ENCODE peak calls at places on chromosome 16, in four cellular contexts. W is GM12878, S is HCT116, V is SK-N-SH. N is an unnamed sample.

GRCh38 chr16:9068886-9069285 is 22.6 kb upstream of the HAPSTR1 start:
- DNase-seq in W (no peak), S (no peak), V (no peak), N (no peak)

GRCh38 chr16:73847090-73847489 is 449.5 kb upstream of the PSMD7 start:
- DNase-seq in W (no peak), S (no peak), V (no peak), N (no peak)

GRCh38 chr16:26454102-26454501 is 612.6 kb upstream of the C16orf82 start:
- DNase-seq in W (no peak), S (no peak), V (no peak), N (no peak)

GRCh38 chr16:71637398-71637797 is 11.4 kb downstream of the MARVELD3 start:
- DNase-seq in W (no peak), S (no peak), V (no peak), N (no peak)

GRCh38 chr16:75695708-75696107 is 5.6 kb downstream of the DUXB start:
- DNase-seq in W (no peak), S (peak), V (peak), N (peak)

GRCh38 chr16:21277927-21278706 is at the start of gene CRYM:
- DNase-seq in W (no peak), S (no peak), V (peak), N (peak)

GRCh38 chr16:53031323-53031942 is 21.3 kb downstream of the CHD9NB start:
- DNase-seq in W (no peak), S (no peak), V (no peak), N (no peak)

GRCh38 chr16:3112058-3112880 is at the start of gene ZNF205:
- DNase-seq in W (no peak), S (no peak), V (peak), N (peak)

GRCh38 chr16:48583075-48584065 is 26.6 kb downstream of the N4BP1 start:
- DNase-seq in W (no peak), S (no peak), V (no peak), N (no peak)

GRCh38 chr16:88599825-88600538 is 29.8 kb downstream of the ZC3H18 start:
- DNase-seq in W (no peak), S (no peak), V (no peak), N (no peak)

GRCh38 chr16:14489460-14489859 is 140.6 kb downstream of the PARN start:
- DNase-seq in W (no peak), S (peak), V (peak), N (peak)

GRCh38 chr16:29818082-29818481 is 2.1 kb downstream of the PAGR1 start:
- DNase-seq in W (no peak), S (no peak), V (no peak), N (no peak)

GRCh38 chr16:29815032-29815721 is 775 bp upstream of the PAGR1 start:
- DNase-seq in W (no peak), S (no peak), V (no peak), N (no peak)

GRCh38 chr16:29816694-29817441 is 916 bp downstream of the PAGR1 start:
- DNase-seq in W (no peak), S (no peak), V (peak), N (peak)

GRCh38 chr16:29814592-29814991 is 1.4 kb upstream of the PAGR1 start:
- DNase-seq in W (no peak), S (no peak), V (no peak), N (no peak)

DNA sequence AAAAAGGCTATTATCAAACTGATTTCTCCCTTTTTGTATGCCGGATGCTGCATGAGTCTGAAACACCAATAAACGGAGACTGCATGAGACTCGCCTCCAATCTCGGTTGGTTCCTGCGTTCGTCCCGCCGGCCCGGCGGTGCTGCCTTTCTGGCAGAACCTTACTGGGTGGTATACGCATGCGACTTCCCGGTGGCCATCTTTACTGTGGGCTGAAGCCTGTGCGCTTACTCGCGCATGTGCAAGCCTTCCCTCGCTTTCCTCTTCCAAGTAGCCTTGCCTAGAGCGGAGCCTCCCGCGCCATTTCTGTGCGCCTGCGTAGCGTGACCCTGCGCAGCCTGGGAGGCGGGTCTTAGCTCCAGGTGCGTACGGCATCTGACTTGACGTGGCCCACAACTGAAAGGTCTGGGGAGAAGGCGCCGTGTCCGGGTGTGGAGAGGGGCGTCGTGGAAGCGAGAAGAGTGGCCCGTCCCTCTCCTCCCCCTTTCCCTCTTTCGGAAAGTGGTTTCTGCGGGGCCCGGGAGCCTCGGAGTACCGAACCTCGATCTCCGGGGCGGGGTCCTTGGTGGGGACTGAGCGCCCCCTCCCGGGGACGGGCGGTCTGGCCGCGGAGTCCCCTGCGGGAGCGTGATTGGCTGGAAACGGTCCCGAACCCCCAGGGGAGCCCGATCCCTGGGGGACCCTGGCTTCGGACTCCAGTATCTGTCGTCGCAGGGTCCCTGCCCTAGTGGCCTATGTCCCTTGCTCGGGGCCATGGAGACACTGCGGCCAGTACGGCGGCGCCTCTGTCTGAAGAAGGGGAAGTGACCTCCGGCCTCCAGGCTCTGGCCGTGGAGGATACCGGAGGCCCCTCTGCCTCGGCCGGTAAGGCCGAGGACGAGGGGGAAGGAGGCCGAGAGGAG is at the start of gene PAGR1:
- DNase-seq in W (peak), S (peak), V (peak), N (peak)
- TF ChIP-seq REST in W (no peak), S (no peak), V (peak), N (no peak)

GRCh38 chr16:51095114-51095872 is 55.8 kb downstream of the SALL1 start:
- DNase-seq in W (no peak), S (no peak), V (no peak), N (no peak)

GRCh38 chr16:51097729-51098128 is 53.3 kb downstream of the SALL1 start:
- DNase-seq in W (no peak), S (no peak), V (no peak), N (no peak)

GRCh38 chr16:51095890-51096626 is 55.0 kb downstream of the SALL1 start:
- DNase-seq in W (no peak), S (no peak), V (no peak), N (no peak)
- TF ChIP-seq REST in W (no peak), S (no peak), V (no peak), N (no peak)

DNA sequence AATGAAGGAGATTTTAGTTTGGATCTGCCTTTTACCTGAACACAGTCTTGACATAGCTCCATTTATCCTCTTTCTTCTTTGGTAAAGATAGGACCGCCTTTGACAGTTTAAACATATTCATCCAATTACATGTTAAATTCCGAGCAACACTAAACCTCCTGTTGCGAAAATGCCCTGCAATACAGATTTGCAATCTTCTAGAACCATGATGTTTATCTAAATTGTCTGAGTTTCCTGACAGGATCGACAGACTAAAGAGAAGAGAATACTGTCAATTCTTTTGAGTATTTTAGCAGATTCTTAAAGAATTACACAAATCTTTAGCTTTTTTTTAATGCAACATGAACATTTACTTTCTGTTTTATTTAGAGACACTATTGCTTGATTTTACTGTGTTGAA is 1145.5 kb downstream of the CDH11 start:
- DNase-seq in W (no peak), S (no peak), V (no peak), N (no peak)
- TF ChIP-seq REST in W (no peak), S (no peak), V (no peak), N (no peak)

DNA sequence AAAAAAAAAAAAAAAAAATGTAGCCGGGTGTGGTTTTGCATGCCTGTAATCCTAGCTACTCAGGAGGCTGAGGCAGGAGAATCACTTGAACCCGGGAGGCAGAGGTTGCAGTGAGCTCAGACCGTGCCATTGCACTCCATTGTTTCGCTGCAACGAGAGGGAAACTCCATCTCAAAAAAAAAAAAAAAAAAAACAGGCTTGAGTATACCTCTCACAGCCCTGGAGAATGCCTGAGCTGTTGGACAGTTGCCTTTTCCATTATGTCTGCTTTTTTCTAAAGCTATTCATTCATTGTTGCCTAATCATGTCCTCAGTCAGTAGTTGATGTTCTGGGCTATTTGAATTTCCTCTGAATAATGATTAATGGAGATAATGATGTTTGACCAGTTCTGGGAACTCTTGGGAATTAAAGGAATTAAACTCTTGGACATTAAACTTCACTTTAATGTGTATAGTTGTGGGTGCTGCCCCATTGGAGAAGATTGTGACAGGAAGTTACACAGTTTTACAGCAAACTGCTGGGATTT is 11.8 kb downstream of the HMOX2 start:
- DNase-seq in W (no peak), S (no peak), V (no peak), N (no peak)
- TF ChIP-seq REST in W (no peak), S (no peak), V (no peak), N (no peak)

DNA sequence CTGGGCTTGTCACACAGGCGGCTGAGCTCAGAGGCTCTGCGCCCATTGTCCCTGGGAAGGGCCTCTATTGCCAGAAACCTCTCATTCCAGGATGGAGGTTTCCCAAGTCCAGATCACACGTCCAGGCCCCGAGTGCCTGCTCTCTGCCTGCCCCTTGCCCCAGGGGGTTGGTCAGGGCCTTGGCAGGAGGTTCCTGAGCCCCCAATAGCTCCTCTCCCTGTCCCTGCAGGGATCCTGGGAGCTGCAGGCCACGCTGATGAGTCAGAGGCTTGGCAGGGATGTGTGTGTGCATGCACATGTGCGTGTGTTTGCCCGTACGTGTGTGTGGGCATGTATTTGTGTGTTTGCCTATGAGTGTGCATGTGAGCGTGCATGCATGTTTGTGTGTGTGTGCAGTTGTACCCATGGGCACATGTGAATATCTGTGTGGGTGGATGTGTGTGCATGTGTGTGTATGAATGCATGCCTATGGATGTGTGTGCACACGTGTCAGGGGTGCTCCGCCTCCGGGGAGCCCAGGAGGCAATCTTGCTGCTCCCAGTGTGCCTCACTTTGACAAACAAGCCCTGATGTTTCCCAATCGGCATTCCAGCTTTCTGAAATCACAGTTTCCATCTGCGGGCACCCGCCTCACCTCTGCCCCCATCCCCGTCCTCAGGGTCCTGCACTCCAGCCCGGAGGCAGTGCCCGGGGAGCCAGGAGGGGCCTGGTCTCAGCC is 98.4 kb upstream of the GSE1 start:
- DNase-seq in W (no peak), S (peak), V (peak), N (peak)
- TF ChIP-seq REST in W (no peak), S (no peak), V (no peak), N (no peak)

DNA sequence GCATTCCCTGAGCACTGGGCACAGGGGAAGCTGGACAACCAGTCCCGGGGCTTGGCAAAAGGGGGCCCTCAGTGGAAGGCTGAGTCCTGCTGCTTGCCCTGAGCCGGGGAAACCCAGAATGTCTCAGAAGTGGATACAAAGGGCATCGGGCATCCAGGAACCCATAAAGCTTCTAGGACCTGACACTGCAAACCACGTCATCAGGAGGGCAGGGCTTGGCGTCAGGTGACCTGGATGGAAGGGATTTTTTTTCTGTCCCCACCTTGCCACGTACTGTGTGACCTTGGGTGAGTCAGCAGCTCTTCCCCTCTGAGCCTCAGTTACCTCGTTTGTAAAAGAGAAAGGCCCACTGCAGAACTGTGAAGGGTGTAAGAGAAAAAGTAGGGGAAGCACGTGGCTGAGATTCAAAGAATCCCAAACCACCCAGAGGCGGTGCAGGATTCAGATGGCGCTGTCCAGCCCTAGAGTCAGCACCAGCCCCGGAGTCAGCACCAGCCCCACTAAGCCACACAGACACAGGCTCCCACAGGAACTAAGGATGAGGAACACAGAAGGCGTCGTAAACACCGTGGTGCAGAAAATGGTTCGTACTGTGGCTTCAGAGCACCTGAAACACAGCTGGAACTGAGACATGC is 53.7 kb downstream of the C16orf95 start:
- DNase-seq in W (no peak), S (peak), V (no peak), N (no peak)
- TF ChIP-seq REST in W (peak), S (peak), V (peak), N (no peak)

DNA sequence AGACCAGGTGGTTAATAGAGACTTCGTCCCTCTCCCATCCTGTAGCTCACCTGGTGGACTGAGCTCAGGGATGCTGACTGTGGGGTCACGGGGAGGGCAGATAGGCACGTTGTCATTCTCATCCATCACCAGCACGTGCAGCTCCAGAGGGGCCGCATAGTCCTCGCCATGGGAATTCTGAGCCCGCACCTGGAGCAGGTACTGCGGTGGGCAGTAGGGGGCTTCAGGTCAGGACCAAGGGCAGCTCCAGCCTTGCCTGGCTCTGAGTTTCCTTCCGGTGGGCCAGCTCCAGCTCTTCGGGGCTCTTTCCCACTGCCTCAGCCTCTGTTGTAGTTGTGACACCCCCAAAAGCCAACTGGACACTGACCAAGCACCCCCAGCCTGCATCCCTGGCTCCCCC is 5.6 kb downstream of the CDH16 start:
- DNase-seq in W (no peak), S (no peak), V (no peak), N (no peak)
- TF ChIP-seq REST in W (peak), S (no peak), V (peak), N (peak)